ENCODE peak calls at places on chromosomes 3 and 15, in six cellular contexts. X is A673, Z is lower lobe of right lung, A is ovary, W is tibial nerve, S is BE2C. V is an unnamed sample.

GRCh38 chr15:45458746-45459403 is 63.7 kb downstream of the SLC30A4 start:
- DNase-seq in X (peak), Z (peak), A (peak), W (peak), S (peak), V (peak)

GRCh38 chr3:132417695-132418520 is 606 bp downstream of the DNAJC13 start:
- DNase-seq in X (peak), Z (peak), A (no peak), W (peak), S (peak), V (peak)

GRCh38 chr3:56926513-56927282 is 124.9 kb upstream of the ARHGEF3 start:
- DNase-seq in X (no peak), Z (no peak), A (no peak), W (no peak), S (peak), V (no peak)

GRCh38 chr15:70166506-70167087 is 68.9 kb upstream of the TLE3 start:
- DNase-seq in X (no peak), Z (no peak), A (no peak), W (no peak), S (no peak), V (no peak)

GRCh38 chr15:48522911-48523310 is 122.6 kb downstream of the FBN1 start:
- DNase-seq in X (no peak), Z (no peak), A (no peak), W (no peak), S (no peak), V (no peak)

GRCh38 chr3:149494022-149494758 is 19.7 kb downstream of the TM4SF4 start:
- DNase-seq in X (peak), Z (peak), A (peak), W (peak), S (peak), V (peak)

GRCh38 chr3:151931171-151931570 is 57.7 kb downstream of the SUCNR1 start:
- DNase-seq in X (no peak), Z (no peak), A (no peak), W (no peak), S (no peak), V (no peak)

GRCh38 chr3:171001250-171001893 is 25.1 kb downstream of the SLC2A2 start:
- DNase-seq in X (no peak), Z (no peak), A (no peak), W (no peak), S (no peak), V (no peak)

GRCh38 chr15:89768071-89768500 is 8.0 kb upstream of the MESP2 start:
- DNase-seq in X (no peak), Z (no peak), A (no peak), W (peak), S (no peak), V (no peak)

GRCh38 chr3:46640927-46641326 is 28.6 kb downstream of the FAM240A start:
- DNase-seq in X (no peak), Z (no peak), A (no peak), W (no peak), S (no peak), V (no peak)

GRCh38 chr3:72271215-72271614 is 486.3 kb upstream of the PROK2 start:
- DNase-seq in X (no peak), Z (no peak), A (peak), W (peak), S (no peak), V (no peak)

GRCh38 chr15:96115642-96116041 is 214.9 kb upstream of the NR2F2 start:
- DNase-seq in X (no peak), Z (no peak), A (no peak), W (no peak), S (no peak), V (no peak)

GRCh38 chr15:42059661-42060476 is 34.5 kb downstream of the PLA2G4D start:
- DNase-seq in X (peak), Z (no peak), A (no peak), W (peak), S (peak), V (peak)

GRCh38 chr15:92883643-92884458 is 16.3 kb upstream of the CHD2 start:
- DNase-seq in X (no peak), Z (no peak), A (no peak), W (no peak), S (no peak), V (no peak)

GRCh38 chr3:15646924-15647511 is 45.5 kb downstream of the BTD start:
- DNase-seq in X (peak), Z (no peak), A (peak), W (peak), S (no peak), V (no peak)

GRCh38 chr3:80668100-80668499 is 900.3 kb upstream of the ROBO1 start:
- DNase-seq in X (no peak), Z (no peak), A (no peak), W (no peak), S (no peak), V (no peak)
- H3K4me3 ChIP-seq in X (no peak), Z (no peak), A (no peak), W (no peak), S (no peak), V (no peak)

GRCh38 chr15:51796777-51797474 is 32.5 kb upstream of the TMOD3 start:
- DNase-seq in X (no peak), Z (no peak), A (no peak), W (no peak), S (no peak), V (peak)
- H3K4me3 ChIP-seq in X (no peak), Z (no peak), A (no peak), W (no peak), S (no peak), V (no peak)

GRCh38 chr3:186361612-186362408 is at the start of gene DGKG:
- DNase-seq in X (peak), Z (peak), A (no peak), W (no peak), S (peak), V (peak)

GRCh38 chr3:186362988-186363387 is 954 bp upstream of the DGKG start:
- DNase-seq in X (no peak), Z (no peak), A (no peak), W (no peak), S (no peak), V (no peak)

GRCh38 chr3:186360779-186361178 is 1.3 kb downstream of the DGKG start:
- DNase-seq in X (no peak), Z (peak), A (no peak), W (no peak), S (peak), V (peak)

GRCh38 chr3:186361246-186361611 is 805 bp downstream of the DGKG start:
- DNase-seq in X (no peak), Z (no peak), A (no peak), W (no peak), S (no peak), V (no peak)

GRCh38 chr3:186362409-186362757 is 349 bp upstream of the DGKG start:
- DNase-seq in X (no peak), Z (no peak), A (no peak), W (no peak), S (no peak), V (no peak)
- H3K4me3 ChIP-seq in X (no peak), Z (peak), A (peak), W (peak), S (peak), V (peak)

GRCh38 chr15:63880019-63880418 is 46.3 kb upstream of the HERC1 start:
- DNase-seq in X (no peak), Z (no peak), A (no peak), W (no peak), S (no peak), V (no peak)
- H3K4me3 ChIP-seq in X (no peak), Z (no peak), A (no peak), W (no peak), S (no peak), V (no peak)

GRCh38 chr15:40038267-40038653 is 721 bp downstream of the SRP14 start:
- DNase-seq in X (no peak), Z (no peak), A (no peak), W (no peak), S (no peak), V (no peak)

GRCh38 chr15:40040770-40041169 is 1.8 kb upstream of the SRP14 start:
- DNase-seq in X (no peak), Z (no peak), A (no peak), W (no peak), S (no peak), V (no peak)

GRCh38 chr15:40038654-40039543 is at the start of gene SRP14:
- DNase-seq in X (peak), Z (peak), A (peak), W (peak), S (peak), V (peak)

GRCh38 chr15:40042791-40043320 is 3.9 kb upstream of the SRP14 start:
- DNase-seq in X (no peak), Z (no peak), A (no peak), W (no peak), S (no peak), V (no peak)

DNA sequence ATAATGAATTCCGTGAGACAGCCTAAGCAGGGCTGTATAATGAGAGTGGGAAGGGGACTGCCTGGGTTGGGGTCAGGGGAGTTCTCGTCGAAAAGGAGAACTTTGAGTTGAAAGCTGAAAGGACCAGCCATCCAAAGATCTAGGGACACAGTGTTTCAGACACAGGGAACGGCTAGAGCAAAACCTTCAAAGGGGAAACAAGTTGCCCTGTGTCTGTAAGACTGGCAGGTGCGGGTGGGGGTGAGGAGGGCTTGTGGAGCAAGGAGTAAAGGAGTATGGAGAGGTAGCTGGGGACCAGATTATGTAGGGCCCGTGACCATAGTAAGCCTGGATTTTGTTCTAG is 1.3 kb upstream of the SRP14 start:
- DNase-seq in X (no peak), Z (no peak), A (no peak), W (no peak), S (no peak), V (no peak)
- H3K4me3 ChIP-seq in X (peak), Z (peak), A (no peak), W (no peak), S (no peak), V (no peak)

GRCh38 chr3:53167418-53168174 is 6.6 kb downstream of the PRKCD start:
- DNase-seq in X (no peak), Z (no peak), A (no peak), W (no peak), S (no peak), V (no peak)

GRCh38 chr3:53164911-53165310 is 3.9 kb downstream of the PRKCD start:
- DNase-seq in X (no peak), Z (no peak), A (no peak), W (no peak), S (no peak), V (no peak)

GRCh38 chr3:53168175-53168923 is 7.3 kb downstream of the PRKCD start:
- DNase-seq in X (no peak), Z (peak), A (no peak), W (peak), S (no peak), V (no peak)

GRCh38 chr3:53166206-53166605 is 5.2 kb downstream of the PRKCD start:
- DNase-seq in X (no peak), Z (no peak), A (no peak), W (no peak), S (no peak), V (no peak)

GRCh38 chr3:53166781-53167291 is 5.8 kb downstream of the PRKCD start:
- DNase-seq in X (no peak), Z (peak), A (peak), W (peak), S (no peak), V (peak)
- H3K4me3 ChIP-seq in X (no peak), Z (peak), A (no peak), W (no peak), S (no peak), V (no peak)

GRCh38 chr3:32820971-32821685 is 3.3 kb downstream of the TRIM71 start:
- DNase-seq in X (no peak), Z (no peak), A (no peak), W (no peak), S (no peak), V (no peak)
- H3K4me3 ChIP-seq in X (no peak), Z (peak), A (no peak), W (no peak), S (no peak), V (no peak)

V was measured in WERI-Rb-1.